ENCODE peak calls at places on chromosomes 12 and 14, in four cellular contexts. O is pancreas, B is left lung, N is HCT116. Y is an unnamed sample.

GRCh38 chr14:71372411-71372838 is 465.2 kb downstream of the PCNX1 start:
- DNase-seq in N (no peak), B (no peak), O (no peak), Y (no peak)

GRCh38 chr14:90512332-90512951 is 115.6 kb downstream of the CALM1 start:
- DNase-seq in B (no peak), N (no peak), O (no peak), Y (no peak)

GRCh38 chr12:62859203-62859799 is 75.6 kb downstream of the PPM1H start:
- DNase-seq in O (no peak), B (no peak), N (no peak), Y (no peak)

GRCh38 chr14:100692859-100693558 is 33.7 kb upstream of the DLK1 start:
- DNase-seq in N (peak), O (no peak), B (peak), Y (no peak)

GRCh38 chr14:89004195-89004594 is 179.7 kb downstream of the TTC8 start:
- DNase-seq in B (no peak), O (no peak), N (no peak), Y (no peak)

GRCh38 chr12:68119724-68120211 is 39.8 kb downstream of the IFNG start:
- DNase-seq in N (no peak), O (no peak), B (no peak), Y (no peak)

GRCh38 chr14:38404616-38405015 is 148.7 kb upstream of the CLEC14A start:
- DNase-seq in B (no peak), O (no peak), N (no peak), Y (no peak)

GRCh38 chr14:21476526-21476924 is 234 bp downstream of the RAB2B start:
- DNase-seq in N (no peak), O (peak), B (peak), Y (peak)

GRCh38 chr12:19035552-19035951 is 94.0 kb upstream of the PLEKHA5 start:
- DNase-seq in B (no peak), O (no peak), N (no peak), Y (no peak)

GRCh38 chr14:103562385-103563088 is at the start of the genes BAG5 and COA8:
- DNase-seq in O (peak), B (peak), N (peak), Y (peak)

GRCh38 chr12:113831016-113831415 is 135.1 kb downstream of the RBM19 start:
- DNase-seq in N (no peak), B (no peak), O (no peak), Y (no peak)

GRCh38 chr12:57087689-57088441 is 1.0 kb upstream of the NAB2 start:
- DNase-seq in O (peak), B (peak), N (peak), Y (no peak)

GRCh38 chr14:101727611-101728010 is 33.9 kb upstream of the PPP2R5C start:
- DNase-seq in O (no peak), B (no peak), N (no peak), Y (no peak)
- H3K27ac ChIP-seq in O (no peak), B (no peak), N (no peak), Y (no peak)

GRCh38 chr12:31514912-31515311 is 76.0 kb downstream of the DENND5B start:
- DNase-seq in B (no peak), O (no peak), N (no peak), Y (no peak)
- H3K27ac ChIP-seq in B (no peak), O (no peak), N (no peak), Y (no peak)

GRCh38 chr12:51202650-51203198 is 15.1 kb downstream of the POU6F1 start:
- DNase-seq in B (no peak), N (no peak), O (no peak), Y (no peak)
- H3K27ac ChIP-seq in B (no peak), N (no peak), O (no peak), Y (no peak)

GRCh38 chr12:29238822-29239291 is 89.8 kb downstream of the FAR2 start:
- DNase-seq in B (no peak), O (no peak), N (no peak), Y (no peak)
- H3K27ac ChIP-seq in B (no peak), O (no peak), N (no peak), Y (no peak)

DNA sequence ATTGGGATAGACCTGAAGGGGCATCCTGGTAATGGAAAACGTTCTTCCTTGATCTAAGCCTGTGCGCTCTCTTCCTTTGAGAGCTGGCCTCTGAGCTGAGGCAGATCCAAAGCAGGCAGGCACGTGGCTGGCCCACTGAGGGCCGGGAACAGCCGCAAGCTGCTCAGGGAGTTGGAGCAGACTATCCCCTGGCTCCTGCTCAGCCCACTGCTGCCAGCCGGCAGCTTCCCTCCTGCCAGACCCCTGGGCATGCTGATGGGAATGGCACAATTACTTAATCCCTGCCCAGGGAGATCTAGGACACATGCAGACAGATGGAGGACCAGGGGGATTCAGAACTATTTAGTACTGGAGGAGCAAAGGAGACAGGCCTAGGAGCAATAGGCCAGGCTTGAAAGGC is 14.4 kb downstream of the NEUROD4 start:
- DNase-seq in O (no peak), B (no peak), N (no peak), Y (peak)
- H3K27ac ChIP-seq in O (no peak), B (no peak), N (no peak), Y (no peak)

Y was measured in substantia nigra.